ENCODE peak calls at places on chromosomes 1 and 21, in eight cellular contexts. One of them, this sample, is unnamed.

GRCh38 chr1:35112668-35113067 is 33.5 kb downstream of the ZMYM1 start:
- DNase-seq in osteoblast: no peak
- DNase-seq in Panc1: no peak
- DNase-seq in fibroblast of mammary gland: peak; percentile 12
- DNase-seq in cardiac fibroblast: peak; percentile 23
- DNase-seq in IMR-90: peak; percentile 5
- DNase-seq in fibroblast of lung: peak; percentile 29
- DNase-seq in psoas muscle: no peak
- DNase-seq in this sample: no peak

GRCh38 chr21:31220567-31220966 is 123.5 kb downstream of the TIAM1 start:
- DNase-seq in psoas muscle: no peak
- DNase-seq in fibroblast of mammary gland: peak; percentile 87
- DNase-seq in fibroblast of lung: peak; percentile 26
- DNase-seq in Panc1: no peak
- DNase-seq in cardiac fibroblast: peak; percentile 39
- DNase-seq in osteoblast: peak; percentile 83
- DNase-seq in IMR-90: peak; percentile 24
- DNase-seq in this sample: no peak

GRCh38 chr1:162502077-162502476 is 4.5 kb downstream of the UHMK1 start:
- DNase-seq in IMR-90: no peak
- DNase-seq in fibroblast of lung: no peak
- DNase-seq in osteoblast: no peak
- DNase-seq in Panc1: no peak
- DNase-seq in fibroblast of mammary gland: no peak
- DNase-seq in cardiac fibroblast: no peak
- DNase-seq in psoas muscle: no peak
- DNase-seq in this sample: no peak

GRCh38 chr1:16433066-16433465 is 4.2 kb downstream of the SPATA21 start:
- DNase-seq in IMR-90: no peak
- DNase-seq in Panc1: no peak
- DNase-seq in cardiac fibroblast: no peak
- DNase-seq in osteoblast: no peak
- DNase-seq in psoas muscle: no peak
- DNase-seq in fibroblast of mammary gland: no peak
- DNase-seq in fibroblast of lung: no peak
- DNase-seq in this sample: no peak

GRCh38 chr1:8378202-8378601 is 60.3 kb downstream of the SLC45A1 start:
- DNase-seq in fibroblast of lung: peak; percentile 78
- DNase-seq in IMR-90: peak; percentile 64
- DNase-seq in fibroblast of mammary gland: no peak
- DNase-seq in Panc1: no peak
- DNase-seq in psoas muscle: no peak
- DNase-seq in osteoblast: no peak
- DNase-seq in cardiac fibroblast: peak; percentile 64
- DNase-seq in this sample: no peak

GRCh38 chr1:67575861-67576260 is 109.1 kb upstream of the GADD45A start:
- DNase-seq in fibroblast of lung: peak; percentile 82
- DNase-seq in fibroblast of mammary gland: peak; percentile 80
- DNase-seq in cardiac fibroblast: peak; percentile 88
- DNase-seq in osteoblast: peak; percentile 82
- DNase-seq in Panc1: no peak
- DNase-seq in psoas muscle: no peak
- DNase-seq in IMR-90: peak; percentile 93
- DNase-seq in this sample: no peak

GRCh38 chr1:41957568-41957967 is 38.8 kb upstream of the HIVEP3 start:
- DNase-seq in psoas muscle: peak; percentile 52
- DNase-seq in osteoblast: peak; percentile 94
- DNase-seq in fibroblast of mammary gland: peak; percentile 80
- DNase-seq in fibroblast of lung: no peak
- DNase-seq in Panc1: no peak
- DNase-seq in cardiac fibroblast: peak; percentile 30
- DNase-seq in IMR-90: peak; percentile 75
- DNase-seq in this sample: no peak

GRCh38 chr1:11321656-11322491 is 48.9 kb downstream of the UBIAD1 start:
- DNase-seq in cardiac fibroblast: no peak
- DNase-seq in psoas muscle: no peak
- DNase-seq in fibroblast of mammary gland: no peak
- DNase-seq in Panc1: no peak
- DNase-seq in fibroblast of lung: no peak
- DNase-seq in osteoblast: peak; percentile 66
- DNase-seq in IMR-90: no peak
- DNase-seq in this sample: no peak

GRCh38 chr1:67552336-67552759 is 122.1 kb upstream of the SERBP1 start:
- DNase-seq in cardiac fibroblast: no peak
- DNase-seq in fibroblast of lung: no peak
- DNase-seq in IMR-90: no peak
- DNase-seq in Panc1: no peak
- DNase-seq in osteoblast: peak; percentile 30
- DNase-seq in psoas muscle: no peak
- DNase-seq in fibroblast of mammary gland: no peak
- DNase-seq in this sample: no peak

GRCh38 chr1:241272828-241273227 is 84.2 kb downstream of the RGS7 start:
- DNase-seq in fibroblast of mammary gland: no peak
- DNase-seq in cardiac fibroblast: no peak
- DNase-seq in psoas muscle: no peak
- DNase-seq in osteoblast: no peak
- DNase-seq in Panc1: no peak
- DNase-seq in fibroblast of lung: no peak
- DNase-seq in IMR-90: no peak
- DNase-seq in this sample: no peak

GRCh38 chr1:152537496-152537895 is 23.2 kb downstream of the CRCT1 start:
- DNase-seq in fibroblast of lung: no peak
- DNase-seq in osteoblast: no peak
- DNase-seq in cardiac fibroblast: no peak
- DNase-seq in psoas muscle: no peak
- DNase-seq in fibroblast of mammary gland: no peak
- DNase-seq in IMR-90: no peak
- DNase-seq in Panc1: no peak
- DNase-seq in this sample: no peak

GRCh38 chr1:20483833-20484525 is 2.0 kb downstream of the CAMK2N1 start:
- DNase-seq in osteoblast: peak; percentile 85
- DNase-seq in fibroblast of mammary gland: no peak
- DNase-seq in IMR-90: peak; percentile 22
- DNase-seq in Panc1: no peak
- DNase-seq in cardiac fibroblast: peak; percentile 44
- DNase-seq in psoas muscle: peak; percentile 22
- DNase-seq in fibroblast of lung: peak; percentile 45
- DNase-seq in this sample: peak; percentile 24

GRCh38 chr1:245156041-245156735 is 1.4 kb downstream of the KIF26B start:
- DNase-seq in Panc1: peak; percentile 24
- DNase-seq in fibroblast of mammary gland: peak; percentile 65
- DNase-seq in IMR-90: peak; percentile 65
- DNase-seq in cardiac fibroblast: peak; percentile 83
- DNase-seq in osteoblast: peak; percentile 99
- DNase-seq in fibroblast of lung: peak; percentile 69
- DNase-seq in psoas muscle: peak; percentile 77
- DNase-seq in this sample: peak; percentile 93

GRCh38 chr1:164611754-164612642 is 53.0 kb downstream of the PBX1 start:
- DNase-seq in Panc1: no peak
- DNase-seq in psoas muscle: no peak
- DNase-seq in osteoblast: peak; percentile 84
- DNase-seq in IMR-90: peak; percentile 86
- DNase-seq in cardiac fibroblast: peak; percentile 68
- DNase-seq in fibroblast of lung: peak; percentile 72
- DNase-seq in fibroblast of mammary gland: peak; percentile 66
- DNase-seq in this sample: no peak

GRCh38 chr1:209895709-209896108 is 42.3 kb upstream of the SYT14 start:
- DNase-seq in Panc1: no peak
- DNase-seq in osteoblast: peak; percentile 72
- DNase-seq in fibroblast of mammary gland: peak; percentile 72
- DNase-seq in cardiac fibroblast: peak; percentile 52
- DNase-seq in IMR-90: peak; percentile 86
- DNase-seq in fibroblast of lung: peak; percentile 14
- DNase-seq in psoas muscle: no peak
- DNase-seq in this sample: no peak

GRCh38 chr1:172654535-172654934 is 4.4 kb upstream of the FASLG start:
- DNase-seq in cardiac fibroblast: peak; percentile 46
- DNase-seq in osteoblast: peak; percentile 87
- DNase-seq in psoas muscle: no peak
- DNase-seq in fibroblast of mammary gland: peak; percentile 83
- DNase-seq in Panc1: peak; percentile 22
- DNase-seq in fibroblast of lung: peak; percentile 49
- DNase-seq in IMR-90: peak; percentile 88
- DNase-seq in this sample: no peak

GRCh38 chr1:30795026-30795425 is 37.5 kb upstream of the LAPTM5 start:
- DNase-seq in IMR-90: no peak
- DNase-seq in fibroblast of lung: no peak
- DNase-seq in fibroblast of mammary gland: no peak
- DNase-seq in osteoblast: no peak
- DNase-seq in Panc1: no peak
- DNase-seq in psoas muscle: no peak
- DNase-seq in cardiac fibroblast: peak; percentile 37
- DNase-seq in this sample: no peak

GRCh38 chr1:60425528-60425927 is 352.0 kb upstream of the C1orf87 start:
- DNase-seq in fibroblast of mammary gland: peak; percentile 7
- DNase-seq in IMR-90: no peak
- DNase-seq in fibroblast of lung: peak; percentile 6
- DNase-seq in cardiac fibroblast: peak; percentile 4
- DNase-seq in Panc1: no peak
- DNase-seq in psoas muscle: no peak
- DNase-seq in osteoblast: no peak
- DNase-seq in this sample: peak; percentile 11

GRCh38 chr1:53316058-53316741 is 11.7 kb downstream of the LRP8 start:
- DNase-seq in IMR-90: peak; percentile 27
- DNase-seq in Panc1: no peak
- DNase-seq in psoas muscle: no peak
- DNase-seq in fibroblast of lung: no peak
- DNase-seq in osteoblast: peak; percentile 80
- DNase-seq in fibroblast of mammary gland: no peak
- DNase-seq in cardiac fibroblast: no peak
- DNase-seq in this sample: peak; percentile 33

GRCh38 chr1:186655877-186656276 is 24.3 kb downstream of the PTGS2 start:
- DNase-seq in Panc1: no peak
- DNase-seq in psoas muscle: no peak
- DNase-seq in fibroblast of lung: no peak
- DNase-seq in fibroblast of mammary gland: no peak
- DNase-seq in IMR-90: peak; percentile 2
- DNase-seq in osteoblast: no peak
- DNase-seq in cardiac fibroblast: no peak
- DNase-seq in this sample: no peak

GRCh38 chr1:107153033-107153432 is 12.2 kb downstream of the NTNG1 start:
- DNase-seq in IMR-90: no peak
- DNase-seq in cardiac fibroblast: no peak
- DNase-seq in Panc1: no peak
- DNase-seq in osteoblast: no peak
- DNase-seq in fibroblast of lung: no peak
- DNase-seq in fibroblast of mammary gland: no peak
- DNase-seq in psoas muscle: no peak
- DNase-seq in this sample: no peak

GRCh38 chr1:107147813-107148212 is 7.0 kb downstream of the NTNG1 start:
- DNase-seq in fibroblast of lung: peak; percentile 34
- DNase-seq in psoas muscle: no peak
- DNase-seq in IMR-90: no peak
- DNase-seq in fibroblast of mammary gland: no peak
- DNase-seq in cardiac fibroblast: no peak
- DNase-seq in Panc1: no peak
- DNase-seq in osteoblast: no peak
- DNase-seq in this sample: no peak

GRCh38 chr1:107152332-107152731 is 11.5 kb downstream of the NTNG1 start:
- DNase-seq in Panc1: no peak
- DNase-seq in fibroblast of mammary gland: no peak
- DNase-seq in osteoblast: no peak
- DNase-seq in IMR-90: no peak
- DNase-seq in fibroblast of lung: no peak
- DNase-seq in psoas muscle: no peak
- DNase-seq in cardiac fibroblast: no peak
- DNase-seq in this sample: no peak
- TF ChIP-seq CTCF in Panc1: no peak
- TF ChIP-seq CTCF in fibroblast of mammary gland: no peak
- TF ChIP-seq CTCF in osteoblast: no peak
- TF ChIP-seq CTCF in IMR-90: no peak
- TF ChIP-seq CTCF in fibroblast of lung: no peak
- TF ChIP-seq CTCF in psoas muscle: no peak
- TF ChIP-seq CTCF in cardiac fibroblast: no peak
- TF ChIP-seq CTCF in this sample: no peak

GRCh38 chr1:99004270-99005141 is at the start of gene PLPPR5:
- DNase-seq in osteoblast: peak; percentile 81
- DNase-seq in fibroblast of lung: peak; percentile 18
- DNase-seq in fibroblast of mammary gland: peak; percentile 25
- DNase-seq in psoas muscle: peak; percentile 9
- DNase-seq in Panc1: no peak
- DNase-seq in cardiac fibroblast: peak; percentile 18
- DNase-seq in IMR-90: peak; percentile 19
- DNase-seq in this sample: peak; percentile 61
- TF ChIP-seq CTCF in osteoblast: no peak
- TF ChIP-seq CTCF in fibroblast of lung: no peak
- TF ChIP-seq CTCF in fibroblast of mammary gland: no peak
- TF ChIP-seq CTCF in psoas muscle: no peak
- TF ChIP-seq CTCF in Panc1: no peak
- TF ChIP-seq CTCF in cardiac fibroblast: no peak
- TF ChIP-seq CTCF in IMR-90: no peak
- TF ChIP-seq CTCF in this sample: peak; percentile 2

GRCh38 chr1:239186487-239186886 is 199.9 kb upstream of the CHRM3 start:
- DNase-seq in osteoblast: no peak
- DNase-seq in Panc1: no peak
- DNase-seq in cardiac fibroblast: no peak
- DNase-seq in psoas muscle: no peak
- DNase-seq in IMR-90: no peak
- DNase-seq in fibroblast of lung: no peak
- DNase-seq in fibroblast of mammary gland: no peak
- DNase-seq in this sample: no peak

GRCh38 chr1:239184581-239185244 is 201.7 kb upstream of the CHRM3 start:
- DNase-seq in psoas muscle: no peak
- DNase-seq in fibroblast of mammary gland: no peak
- DNase-seq in IMR-90: no peak
- DNase-seq in cardiac fibroblast: no peak
- DNase-seq in Panc1: no peak
- DNase-seq in osteoblast: no peak
- DNase-seq in fibroblast of lung: no peak
- DNase-seq in this sample: no peak

GRCh38 chr1:239189998-239190512 is 196.3 kb upstream of the CHRM3 start:
- DNase-seq in osteoblast: no peak
- DNase-seq in IMR-90: no peak
- DNase-seq in fibroblast of lung: no peak
- DNase-seq in fibroblast of mammary gland: no peak
- DNase-seq in psoas muscle: no peak
- DNase-seq in cardiac fibroblast: no peak
- DNase-seq in Panc1: no peak
- DNase-seq in this sample: no peak

DNA sequence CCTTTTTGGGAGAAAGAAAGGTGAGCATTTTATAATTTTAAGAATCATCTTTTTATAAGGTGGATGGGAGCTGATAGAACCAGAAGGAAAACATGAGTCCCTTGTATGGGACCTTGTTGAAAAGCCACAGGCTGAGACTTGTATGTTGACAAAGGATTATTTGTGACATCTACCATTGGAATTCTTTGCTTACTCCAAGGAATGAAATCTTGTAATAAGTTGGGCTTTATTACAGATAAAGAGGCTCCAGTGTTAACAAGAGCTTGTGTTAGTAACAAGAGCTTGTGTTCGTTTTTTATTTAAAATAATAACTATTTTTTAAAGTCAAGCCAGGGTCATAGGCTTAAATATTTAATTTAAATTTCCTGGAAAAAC is 201.1 kb upstream of the CHRM3 start:
- DNase-seq in osteoblast: no peak
- DNase-seq in cardiac fibroblast: no peak
- DNase-seq in psoas muscle: no peak
- DNase-seq in Panc1: no peak
- DNase-seq in IMR-90: no peak
- DNase-seq in fibroblast of lung: no peak
- DNase-seq in fibroblast of mammary gland: no peak
- DNase-seq in this sample: no peak
- TF ChIP-seq CTCF in osteoblast: no peak
- TF ChIP-seq CTCF in cardiac fibroblast: no peak
- TF ChIP-seq CTCF in psoas muscle: no peak
- TF ChIP-seq CTCF in Panc1: no peak
- TF ChIP-seq CTCF in IMR-90: no peak
- TF ChIP-seq CTCF in fibroblast of lung: no peak
- TF ChIP-seq CTCF in fibroblast of mammary gland: no peak
- TF ChIP-seq CTCF in this sample: no peak

GRCh38 chr1:212967767-212968166 is 17.4 kb downstream of the VASH2 start:
- DNase-seq in osteoblast: peak; percentile 93
- DNase-seq in psoas muscle: no peak
- DNase-seq in fibroblast of lung: peak; percentile 18
- DNase-seq in cardiac fibroblast: peak; percentile 29
- DNase-seq in fibroblast of mammary gland: peak; percentile 72
- DNase-seq in Panc1: peak; percentile 8
- DNase-seq in IMR-90: peak; percentile 64
- DNase-seq in this sample: peak; percentile 35
- TF ChIP-seq CTCF in osteoblast: peak; percentile 74
- TF ChIP-seq CTCF in psoas muscle: peak; percentile 34
- TF ChIP-seq CTCF in fibroblast of lung: peak; percentile 22
- TF ChIP-seq CTCF in cardiac fibroblast: peak; percentile 63
- TF ChIP-seq CTCF in fibroblast of mammary gland: peak; percentile 73
- TF ChIP-seq CTCF in Panc1: no peak
- TF ChIP-seq CTCF in IMR-90: peak; percentile 47
- TF ChIP-seq CTCF in this sample: peak; percentile 68

This sample was measured in endothelial cell.